ENCODE peak calls at places on chromosomes 6 and 20, in seven cellular contexts. J is lung, P is adrenal gland, Y is endothelial cell, Z is uterus, W is progenitor cell of endocrine pancreas, N is AG10803. A is an unnamed sample.

GRCh38 chr6:105926318-105926717 is 159.8 kb upstream of the PRDM1 start:
- DNase-seq in J (no peak), P (no peak), Y (no peak), Z (no peak), W (no peak), N (no peak), A (no peak)

GRCh38 chr20:25317351-25318075 is 69.6 kb downstream of the PYGB start:
- DNase-seq in J (no peak), P (no peak), Y (no peak), Z (peak; percentile 10), W (no peak), N (no peak), A (no peak)

GRCh38 chr6:168134399-168135201 is 55.6 kb upstream of the FRMD1 start:
- DNase-seq in J (no peak), P (no peak), Y (no peak), Z (peak; percentile 11), W (peak; percentile 9), N (no peak), A (no peak)

GRCh38 chr20:35953411-35954199 is 697 bp downstream of the SCAND1 start:
- DNase-seq in J (peak; percentile 51), P (peak; percentile 58), Y (peak; percentile 76), Z (no peak), W (peak; percentile 36), N (peak; percentile 45), A (peak; percentile 53)

GRCh38 chr6:17935188-17936149 is 52.0 kb downstream of the KIF13A start:
- DNase-seq in J (no peak), P (no peak), Y (no peak), Z (no peak), W (no peak), N (no peak), A (no peak)

GRCh38 chr6:4351857-4352669 is 216.7 kb upstream of the ECI2 start:
- DNase-seq in J (peak; percentile 50), P (peak; percentile 79), Y (no peak), Z (peak; percentile 75), W (no peak), N (peak; percentile 97), A (no peak)

GRCh38 chr6:43142101-43142500 is 29.0 kb upstream of the SRF start:
- DNase-seq in J (no peak), P (no peak), Y (no peak), Z (no peak), W (no peak), N (no peak), A (no peak)

GRCh38 chr6:142871910-142872331 is 73.1 kb downstream of the HIVEP2 start:
- DNase-seq in J (no peak), P (peak; percentile 24), Y (no peak), Z (no peak), W (no peak), N (peak; percentile 91), A (no peak)

GRCh38 chr20:20393207-20393606 is 25.3 kb downstream of the INSM1 start:
- DNase-seq in J (no peak), P (no peak), Y (no peak), Z (no peak), W (no peak), N (no peak), A (no peak)

GRCh38 chr6:109760208-109760607 is 69.1 kb downstream of the FIG4 start:
- DNase-seq in J (no peak), P (no peak), Y (no peak), Z (no peak), W (no peak), N (no peak), A (no peak)

GRCh38 chr6:15751721-15752350 is 89.0 kb upstream of the DTNBP1 start:
- DNase-seq in J (no peak), P (no peak), Y (no peak), Z (no peak), W (no peak), N (no peak), A (no peak)

GRCh38 chr20:13771853-13772453 is 12.8 kb downstream of the ESF1 start:
- DNase-seq in J (no peak), P (no peak), Y (no peak), Z (no peak), W (no peak), N (peak; percentile 34), A (no peak)

GRCh38 chr6:56050530-56050929 is 175.1 kb upstream of the BMP5 start:
- DNase-seq in J (no peak), P (no peak), Y (no peak), Z (no peak), W (no peak), N (no peak), A (no peak)

GRCh38 chr6:98657764-98658163 is 176.6 kb upstream of the POU3F2 start:
- DNase-seq in J (no peak), P (no peak), Y (peak; percentile 59), Z (no peak), W (peak; percentile 51), N (peak; percentile 11), A (no peak)

GRCh38 chr20:54214566-54214965 is 6.7 kb downstream of the PFDN4 start:
- DNase-seq in J (no peak), P (no peak), Y (no peak), Z (no peak), W (no peak), N (no peak), A (no peak)

GRCh38 chr20:1824177-1824576 is 71.0 kb upstream of the SIRPA start:
- DNase-seq in J (no peak), P (no peak), Y (no peak), Z (no peak), W (no peak), N (no peak), A (no peak)

GRCh38 chr20:62280303-62280702 is 22.5 kb upstream of the ADRM1 start:
- DNase-seq in J (no peak), P (no peak), Y (no peak), Z (no peak), W (no peak), N (no peak), A (no peak)

GRCh38 chr6:72832271-72832670 is 210.4 kb downstream of the KCNQ5 start:
- DNase-seq in J (no peak), P (no peak), Y (no peak), Z (no peak), W (no peak), N (peak; percentile 65), A (no peak)

GRCh38 chr20:19618711-19619110 is 139.3 kb upstream of the RIN2 start:
- DNase-seq in J (no peak), P (no peak), Y (no peak), Z (no peak), W (no peak), N (no peak), A (no peak)

GRCh38 chr6:105941616-105942412 is 144.3 kb upstream of the PRDM1 start:
- DNase-seq in J (no peak), P (no peak), Y (no peak), Z (no peak), W (no peak), N (peak; percentile 47), A (no peak)

GRCh38 chr6:42777126-42777822 is 4.6 kb upstream of the BICRAL start:
- DNase-seq in J (no peak), P (no peak), Y (no peak), Z (no peak), W (no peak), N (peak; percentile 65), A (peak; percentile 45)

GRCh38 chr6:75830959-75831885 is 82.2 kb downstream of the MYO6 start:
- DNase-seq in J (no peak), P (no peak), Y (no peak), Z (no peak), W (no peak), N (peak; percentile 55), A (peak; percentile 30)

GRCh38 chr20:35318502-35319157 is 26.4 kb upstream of the FAM83C start:
- DNase-seq in J (peak; percentile 56), P (peak; percentile 49), Y (no peak), Z (no peak), W (no peak), N (peak; percentile 66), A (no peak)

GRCh38 chr20:26276811-26277210 is 580.2 kb upstream of the ZNF337 start:
- DNase-seq in J (no peak), P (no peak), Y (no peak), Z (no peak), W (no peak), N (peak; percentile 10), A (no peak)

GRCh38 chr20:6008254-6008653 is 45.6 kb downstream of the LRRN4 start:
- DNase-seq in J (peak; percentile 72), P (peak; percentile 84), Y (no peak), Z (peak; percentile 49), W (no peak), N (peak; percentile 97), A (no peak)

GRCh38 chr6:70669133-70669532 is 1.4 kb downstream of the SMAP1 start:
- DNase-seq in J (no peak), P (no peak), Y (no peak), Z (no peak), W (no peak), N (no peak), A (peak; percentile 18)

GRCh38 chr20:38165089-38165965 is at the start of gene TGM2:
- DNase-seq in J (peak; percentile 81), P (peak; percentile 83), Y (peak; percentile 77), Z (peak; percentile 85), W (peak; percentile 67), N (peak; percentile 56), A (peak; percentile 84)

DNA sequence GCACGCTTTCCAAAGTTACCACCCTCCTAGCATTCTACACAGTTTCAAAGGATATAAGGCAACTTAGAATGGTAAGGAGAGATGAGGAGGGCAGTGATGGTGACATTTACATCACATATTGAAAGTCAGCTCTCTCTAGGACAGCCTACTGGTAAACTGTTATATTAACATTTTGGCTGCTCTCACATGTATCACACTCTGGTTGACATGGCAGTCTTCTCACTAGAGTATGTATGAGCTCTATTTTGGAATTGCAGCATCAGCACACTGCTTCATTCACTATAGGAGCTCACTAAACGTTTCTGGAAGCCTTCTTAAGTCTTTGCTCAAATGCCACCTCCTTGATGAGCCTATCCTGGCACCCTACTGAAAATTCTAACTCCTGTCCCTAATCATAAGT is 135.6 kb upstream of the ENPP5 start:
- DNase-seq in J (no peak), P (no peak), Y (no peak), Z (no peak), W (no peak), N (no peak), A (no peak)
- TF ChIP-seq CTCF in J (no peak), P (no peak), Y (no peak), Z (no peak), W (no peak), N (no peak), A (no peak)

DNA sequence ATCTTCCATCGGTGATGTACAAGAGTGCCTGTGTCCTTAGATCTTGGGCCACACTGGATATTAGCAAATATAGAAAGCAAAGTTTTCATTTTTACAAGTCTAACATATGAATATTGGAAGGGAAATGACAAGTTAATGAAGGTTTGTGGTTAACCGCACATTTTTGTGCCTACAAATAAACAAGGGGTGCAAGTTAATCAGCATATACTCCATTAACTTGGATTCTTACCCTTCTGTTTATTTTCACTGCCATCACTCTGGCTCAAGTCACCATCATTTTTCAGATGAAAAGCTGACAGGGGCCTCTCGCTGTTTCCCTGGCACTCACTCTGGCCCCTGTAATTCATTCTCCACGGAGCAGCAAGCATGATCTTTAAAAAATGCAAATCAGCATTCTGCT is 29.9 kb downstream of the APCDD1L start:
- DNase-seq in J (no peak), P (no peak), Y (no peak), Z (no peak), W (no peak), N (no peak), A (no peak)
- TF ChIP-seq CTCF in J (no peak), P (no peak), Y (no peak), Z (no peak), W (no peak), N (no peak), A (no peak)

GRCh38 chr6:157873735-157874344 is 50.8 kb downstream of the SNX9 start:
- DNase-seq in J (peak; percentile 70), P (peak; percentile 71), Y (peak; percentile 82), Z (peak; percentile 68), W (peak; percentile 59), N (peak; percentile 63), A (peak; percentile 66)
- TF ChIP-seq CTCF in J (peak; percentile 52), P (peak; percentile 84), Y (peak; percentile 88), Z (peak; percentile 63), W (peak; percentile 78), N (peak; percentile 87), A (peak; percentile 92)

GRCh38 chr20:10225439-10226080 is 6.9 kb downstream of the SNAP25 start:
- DNase-seq in J (no peak), P (no peak), Y (peak; percentile 11), Z (no peak), W (no peak), N (no peak), A (no peak)
- TF ChIP-seq CTCF in J (no peak), P (no peak), Y (peak; percentile 51), Z (no peak), W (peak; percentile 61), N (peak; percentile 8), A (peak; percentile 24)